ENCODE peak calls at places on chromosome 5, in six cellular contexts. S, A, R, H, U and X are unnamed samples.

GRCh38 chr5:6083311-6083941 is 294.9 kb downstream of the MED10 start:
- DNase-seq in U (no peak), H (no peak), A (no peak), S (peak), R (no peak), X (no peak)

GRCh38 chr5:125717209-125717608 is 706.0 kb upstream of the GRAMD2B start:
- DNase-seq in H (peak), S (no peak), A (peak), R (no peak), U (no peak), X (peak)

GRCh38 chr5:176822426-176823075 is 12.2 kb downstream of the UNC5A start:
- DNase-seq in H (no peak), U (no peak), S (no peak), R (no peak), A (peak), X (no peak)

GRCh38 chr5:60632153-60632552 is 67.8 kb downstream of the DEPDC1B start:
- DNase-seq in A (no peak), H (no peak), S (no peak), R (no peak), U (no peak), X (no peak)

GRCh38 chr5:53261245-53261644 is 151.7 kb upstream of the MOCS2 start:
- DNase-seq in H (peak), R (no peak), A (no peak), U (no peak), S (no peak), X (no peak)

GRCh38 chr5:109080481-109080880 is 329.3 kb downstream of the PJA2 start:
- DNase-seq in U (no peak), A (no peak), H (no peak), S (no peak), R (no peak), X (no peak)

GRCh38 chr5:77828445-77828844 is 52.3 kb upstream of the TBCA start:
- DNase-seq in H (no peak), S (no peak), A (peak), R (no peak), U (no peak), X (no peak)

GRCh38 chr5:143652104-143652700 is 159.8 kb upstream of the HMHB1 start:
- DNase-seq in A (peak), U (no peak), H (no peak), S (no peak), R (no peak), X (no peak)

GRCh38 chr5:138336952-138337684 is 948 bp upstream of the FAM53C start:
- DNase-seq in R (peak), A (no peak), H (peak), S (no peak), U (peak), X (no peak)

GRCh38 chr5:80181618-80182211 is 74.1 kb downstream of the SERINC5 start:
- DNase-seq in S (no peak), R (no peak), H (no peak), U (no peak), A (peak), X (no peak)

GRCh38 chr5:14946813-14947640 is 75.4 kb upstream of the ANKH start:
- DNase-seq in A (peak), U (no peak), H (peak), R (no peak), S (peak), X (no peak)

GRCh38 chr5:143118222-143118621 is 285.3 kb downstream of the NR3C1 start:
- DNase-seq in S (no peak), R (no peak), U (no peak), H (no peak), A (peak), X (no peak)

GRCh38 chr5:114362977-114363721 is 1.3 kb downstream of the KCNN2 start:
- DNase-seq in A (no peak), U (no peak), S (peak), R (no peak), H (peak), X (no peak)

GRCh38 chr5:131322926-131323325 is 59.1 kb downstream of the CDC42SE2 start:
- DNase-seq in H (no peak), S (no peak), R (no peak), A (peak), U (no peak), X (no peak)

GRCh38 chr5:133273661-133274596 is 222.1 kb downstream of the HSPA4 start:
- DNase-seq in A (peak), R (no peak), H (no peak), U (no peak), S (no peak), X (no peak)

GRCh38 chr5:122390107-122390506 is 78.1 kb downstream of the SNCAIP start:
- DNase-seq in S (no peak), H (no peak), R (no peak), A (no peak), U (no peak), X (no peak)

GRCh38 chr5:150161242-150162141 is 5.1 kb upstream of the CDX1 start:
- DNase-seq in R (peak), H (peak), S (peak), U (peak), A (peak), X (no peak)

GRCh38 chr5:37816883-37817282 is 23.0 kb downstream of the GDNF start:
- DNase-seq in U (no peak), A (no peak), S (peak), H (no peak), R (no peak), X (no peak)

GRCh38 chr5:109743770-109744212 is 54.1 kb downstream of the MAN2A1 start:
- DNase-seq in S (no peak), R (no peak), A (peak), H (peak), U (no peak), X (peak)

GRCh38 chr5:135094339-135095051 is 60.5 kb upstream of the PITX1 start:
- DNase-seq in U (no peak), A (peak), S (no peak), H (no peak), R (no peak), X (no peak)

GRCh38 chr5:113099822-113100221 is 123.2 kb downstream of the DCP2 start:
- DNase-seq in R (no peak), S (no peak), U (no peak), H (no peak), A (no peak), X (no peak)

GRCh38 chr5:64653776-64654175 is 36.5 kb upstream of the SHISAL2B start:
- DNase-seq in A (peak), R (no peak), S (no peak), U (no peak), H (no peak), X (no peak)

GRCh38 chr5:84290161-84290560 is 94.5 kb downstream of the EDIL3 start:
- DNase-seq in U (no peak), A (peak), R (no peak), S (peak), H (no peak), X (no peak)

GRCh38 chr5:148374693-148375360 is 8.9 kb upstream of the FBXO38 start:
- DNase-seq in R (no peak), S (peak), U (no peak), A (peak), H (peak), X (no peak)

GRCh38 chr5:35188041-35188457 is 42.2 kb downstream of the PRLR start:
- DNase-seq in R (no peak), S (no peak), H (no peak), A (no peak), U (no peak), X (no peak)

GRCh38 chr5:144328505-144328904 is 157.8 kb downstream of the KCTD16 start:
- DNase-seq in A (no peak), S (no peak), H (peak), R (no peak), U (no peak), X (no peak)

GRCh38 chr5:74810915-74811314 is 43.9 kb downstream of the NSA2 start:
- DNase-seq in R (no peak), U (no peak), H (no peak), S (no peak), A (peak), X (no peak)

GRCh38 chr5:43121565-43122484 is 1.1 kb downstream of the ZNF131 start:
- DNase-seq in U (no peak), H (peak), A (peak), R (no peak), S (peak), X (no peak)

GRCh38 chr5:123538670-123539459 is 26.9 kb downstream of the CSNK1G3 start:
- DNase-seq in A (no peak), H (no peak), S (no peak), U (no peak), R (no peak), X (no peak)

GRCh38 chr5:76083555-76084495 is 642 bp downstream of the SV2C start:
- DNase-seq in S (peak), H (no peak), U (no peak), A (no peak), R (no peak), X (no peak)
- H3K4me3 ChIP-seq in S (peak), H (no peak), U (peak), A (no peak), R (peak), X (no peak)

DNA sequence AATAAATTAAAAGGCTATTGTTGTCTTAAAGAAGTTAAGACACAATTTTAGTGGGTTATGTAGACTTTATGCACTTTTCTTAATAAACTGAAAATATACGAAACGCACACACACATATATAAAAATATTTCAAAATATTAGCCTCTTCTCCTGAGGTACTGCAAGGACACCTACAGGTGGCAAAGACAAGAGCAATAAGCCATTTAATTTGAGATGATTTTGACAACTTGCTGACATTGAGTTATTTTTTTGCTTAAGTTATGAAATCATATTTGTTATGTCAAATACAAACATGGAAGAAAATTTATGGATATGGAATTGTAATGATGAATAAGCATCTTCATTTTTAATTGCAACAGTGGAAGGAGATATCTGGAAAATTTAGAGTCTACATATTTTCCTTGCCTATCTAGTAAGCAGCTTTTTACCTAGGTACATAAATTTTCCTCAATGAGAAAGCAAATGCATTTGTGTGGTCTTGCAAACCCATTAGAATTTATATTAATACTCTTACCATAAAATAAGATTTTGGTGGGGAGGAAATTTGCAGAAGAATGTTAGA is 301.6 kb downstream of the ISL1 start:
- DNase-seq in H (no peak), R (no peak), S (no peak), U (no peak), A (peak), X (no peak)
- TF ChIP-seq CTCF in H (no peak), R (no peak), S (no peak), U (no peak), A (peak), X (no peak)

DNA sequence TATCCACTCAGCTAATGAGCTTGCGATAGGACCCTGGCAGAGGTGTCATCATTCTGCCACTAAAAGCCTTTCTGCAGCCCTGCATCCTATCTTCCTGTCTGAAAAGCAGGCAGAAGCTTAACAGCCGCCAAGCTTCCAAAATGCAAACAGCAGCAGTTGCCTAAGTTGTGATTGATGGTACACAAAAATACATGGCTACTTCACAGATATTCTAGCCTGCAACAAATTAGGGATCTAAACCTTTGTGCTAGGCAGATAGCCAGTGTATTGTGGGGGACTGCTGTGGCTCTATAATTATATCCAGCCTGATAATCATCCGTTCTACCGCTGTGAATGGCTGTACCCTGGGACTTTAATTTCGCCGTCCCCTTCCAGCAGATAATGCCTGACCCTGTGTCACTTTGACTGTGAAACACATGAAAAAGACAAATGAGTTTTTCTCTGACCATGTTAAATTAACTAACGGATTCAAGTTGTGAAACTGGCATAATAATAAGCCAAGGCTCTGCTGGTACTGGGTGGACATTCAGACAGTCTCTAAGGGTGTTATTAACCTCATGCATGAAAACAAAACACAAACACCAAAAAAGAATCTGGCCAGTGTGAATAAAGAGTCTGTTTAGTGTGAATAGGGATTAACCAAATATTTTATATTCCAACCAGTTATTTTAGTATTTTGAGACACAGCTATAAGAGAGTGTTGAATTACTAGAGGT is 45.9 kb downstream of the SEMA6A start:
- DNase-seq in R (no peak), S (peak), H (no peak), U (no peak), A (no peak), X (no peak)
- H3K4me3 ChIP-seq in R (no peak), S (no peak), H (no peak), U (no peak), A (no peak), X (no peak)

DNA sequence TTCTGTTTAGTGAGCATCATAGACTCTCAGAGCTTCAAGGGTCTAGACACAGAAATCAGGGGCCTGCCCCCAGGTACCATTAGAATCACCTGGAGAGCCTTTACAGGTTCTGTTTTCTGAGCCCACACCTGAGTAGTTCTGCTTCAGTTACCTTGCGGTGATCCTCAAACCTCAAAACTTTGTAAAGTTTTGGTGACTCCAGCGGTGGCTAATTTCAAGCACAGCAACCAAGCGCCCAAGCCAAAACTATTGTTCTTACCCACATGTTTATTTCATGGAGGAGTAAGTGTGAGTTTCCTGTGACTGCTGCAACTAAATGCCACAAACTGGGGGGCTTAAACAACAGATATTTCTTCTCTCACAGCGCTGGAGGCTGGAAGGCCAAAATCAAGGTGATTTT is 108.9 kb downstream of the FOXD1 start:
- DNase-seq in A (peak), S (no peak), R (no peak), H (no peak), U (no peak), X (no peak)
- TF ChIP-seq CTCF in A (no peak), S (no peak), R (no peak), H (no peak), U (no peak), X (no peak)

GRCh38 chr5:111225926-111226325 is 1.7 kb downstream of the CAMK4 start:
- DNase-seq in S (no peak), R (no peak), H (no peak), A (no peak), U (no peak), X (no peak)

GRCh38 chr5:111223086-111223789 is 946 bp upstream of the CAMK4 start:
- DNase-seq in H (no peak), A (peak), U (no peak), R (no peak), S (no peak), X (no peak)

GRCh38 chr5:111226556-111226955 is 2.4 kb downstream of the CAMK4 start:
- DNase-seq in S (no peak), A (no peak), U (no peak), R (no peak), H (no peak), X (no peak)

GRCh38 chr5:111224561-111224989 is 391 bp downstream of the CAMK4 start:
- DNase-seq in A (no peak), S (no peak), R (no peak), U (no peak), H (no peak), X (no peak)

DNA sequence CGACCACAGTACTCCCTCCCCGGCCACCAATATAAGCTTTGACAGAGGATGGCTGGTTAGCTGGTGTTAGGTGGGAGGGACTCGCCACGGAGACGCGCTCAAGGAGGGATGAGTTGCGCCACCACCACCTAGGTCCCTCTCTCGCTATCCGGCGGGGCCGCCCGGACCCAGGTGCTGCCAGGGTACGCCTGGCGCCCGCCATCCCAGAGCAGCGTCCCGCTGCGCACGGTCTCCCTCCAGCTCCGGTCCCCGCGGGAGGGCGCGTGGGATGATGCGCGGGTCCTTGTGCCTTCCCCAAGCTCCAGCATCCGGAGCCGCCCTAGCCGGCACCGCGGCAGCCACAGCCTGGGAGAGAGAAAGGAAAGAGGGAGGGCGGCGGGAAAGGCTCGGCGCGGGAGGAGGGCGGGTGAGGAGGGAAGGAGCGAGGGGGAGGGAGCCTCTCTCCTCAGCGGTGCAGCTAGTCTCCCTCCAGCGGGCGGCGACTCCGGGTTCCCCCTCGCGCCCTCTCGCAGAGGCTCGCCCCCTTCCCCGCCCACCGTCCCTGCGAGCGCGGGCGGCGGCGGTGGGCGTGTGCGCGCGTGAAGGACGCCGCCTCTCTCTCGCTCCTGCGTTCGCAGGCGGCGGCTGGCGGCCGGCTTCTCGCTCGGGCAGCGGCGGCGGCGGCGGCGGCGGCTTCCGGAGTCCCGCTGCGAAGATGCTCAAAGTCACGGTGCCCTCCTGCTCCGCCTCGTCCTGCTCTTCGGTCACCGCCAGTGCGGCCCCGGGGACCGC is at the start of gene CAMK4:
- DNase-seq in A (peak), R (peak), H (peak), S (peak), U (peak), X (peak)
- H3K4me3 ChIP-seq in A (peak), R (peak), H (peak), S (peak), U (peak), X (peak)

GRCh38 chr5:33933723-33934544 is 2.3 kb upstream of the RXFP3 start:
- DNase-seq in U (no peak), R (no peak), A (no peak), H (peak), S (no peak), X (no peak)

GRCh38 chr5:33936381-33937016 is at the start of gene RXFP3:
- DNase-seq in R (no peak), H (peak), U (no peak), A (no peak), S (peak), X (no peak)

GRCh38 chr5:33937700-33938506 is 1.7 kb downstream of the RXFP3 start:
- DNase-seq in S (no peak), U (no peak), A (no peak), R (no peak), H (no peak), X (no peak)

GRCh38 chr5:33937017-33937699 is 972 bp downstream of the RXFP3 start:
- DNase-seq in H (peak), S (no peak), U (no peak), A (no peak), R (no peak), X (no peak)

DNA sequence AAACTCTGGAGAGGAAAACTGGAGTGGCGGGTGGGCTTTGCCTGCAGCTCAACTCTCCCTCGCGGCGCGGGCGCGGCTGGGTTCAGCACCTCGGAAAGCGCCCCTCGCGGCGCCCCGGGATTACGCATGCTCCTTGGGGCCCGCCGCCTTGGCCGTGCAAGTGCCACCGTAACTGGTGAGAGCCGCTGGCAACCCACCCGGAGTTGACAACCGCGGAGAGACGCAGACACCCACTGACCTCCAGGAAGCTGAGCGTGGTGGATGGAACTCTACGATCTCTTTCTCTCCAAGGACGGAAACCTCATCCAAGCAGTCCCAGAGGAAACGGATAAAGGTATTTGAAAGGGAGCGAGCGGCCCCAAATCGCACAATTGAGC is 194 bp upstream of the RXFP3 start:
- DNase-seq in R (peak), H (peak), A (peak), S (peak), U (no peak), X (no peak)
- TF ChIP-seq CTCF in R (peak), H (no peak), A (peak), S (peak), U (peak), X (no peak)

DNA sequence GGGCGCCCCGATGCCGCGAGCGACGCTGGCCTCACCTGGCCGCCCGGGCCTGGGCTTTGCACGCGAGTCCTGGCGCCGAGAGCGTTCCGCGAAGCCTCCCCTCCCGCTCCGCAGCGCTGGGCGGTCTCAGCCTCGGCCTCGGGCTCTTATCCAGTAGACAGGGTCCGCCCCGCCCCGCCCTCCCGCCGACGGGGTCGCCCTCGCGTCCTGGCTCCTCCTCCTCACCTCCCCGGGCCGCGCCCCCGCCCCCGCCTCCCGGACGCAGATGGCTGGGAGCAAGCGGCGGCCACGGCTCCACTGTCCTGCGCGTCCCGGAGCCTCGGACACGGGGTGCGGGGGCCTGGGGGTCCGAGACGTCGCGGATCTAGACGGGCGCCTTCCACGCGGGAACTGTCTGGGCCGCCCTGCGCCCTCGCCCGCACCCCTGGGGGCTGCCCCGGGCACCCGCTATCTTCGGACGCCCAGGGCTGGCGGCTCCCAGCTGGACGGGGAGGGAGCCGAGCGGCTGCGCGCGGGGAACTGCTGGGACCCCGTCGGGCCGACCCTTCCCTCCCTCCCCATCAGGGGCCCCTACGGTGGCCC is at the start of gene SLC6A3:
- DNase-seq in H (no peak), U (no peak), R (peak), S (peak), A (no peak), X (no peak)
- H3K4me3 ChIP-seq in H (no peak), U (no peak), R (peak), S (peak), A (no peak), X (no peak)

GRCh38 chr5:153147891-153148623 is 342.4 kb upstream of the GRIA1 start:
- DNase-seq in U (no peak), A (peak), R (no peak), S (peak), H (peak), X (no peak)
- TF ChIP-seq CTCF in U (peak), A (peak), R (peak), S (peak), H (peak), X (peak)